ENCODE peak calls at places on chromosomes 6 and 20, in six cellular contexts. R is ovary, Y is neural progenitor cell, M is stomach, A is PC-3, K is cardiac muscle cell. S is an unnamed sample.

GRCh38 chr6:116764961-116765841 is at the start of gene FAM162B:
- DNase-seq in R (peak; percentile 29), Y (peak; percentile 73), M (no peak), A (no peak), K (peak; percentile 34), S (peak; percentile 74)

GRCh38 chr6:15058200-15059070 is 187.4 kb upstream of the JARID2 start:
- DNase-seq in R (no peak), Y (no peak), M (no peak), A (no peak), K (no peak), S (no peak)

GRCh38 chr6:46583081-46583480 is 69.5 kb downstream of the CYP39A1 start:
- DNase-seq in R (no peak), Y (no peak), M (no peak), A (no peak), K (no peak), S (no peak)

GRCh38 chr6:88141641-88142298 is 24.4 kb downstream of the CNR1 start:
- DNase-seq in R (no peak), Y (no peak), M (no peak), A (no peak), K (no peak), S (no peak)

GRCh38 chr6:79420054-79420453 is 117.2 kb downstream of the LCA5 start:
- DNase-seq in R (no peak), Y (no peak), M (no peak), A (no peak), K (no peak), S (no peak)

GRCh38 chr6:52500268-52501129 is 76.4 kb downstream of the TRAM2 start:
- DNase-seq in R (no peak), Y (no peak), M (no peak), A (no peak), K (no peak), S (peak; percentile 48)

GRCh38 chr6:408148-408547 is 16.6 kb downstream of the IRF4 start:
- DNase-seq in R (no peak), Y (no peak), M (no peak), A (no peak), K (no peak), S (no peak)

GRCh38 chr6:139290787-139291294 is 957 bp downstream of the TXLNB start:
- DNase-seq in R (peak; percentile 51), Y (no peak), M (no peak), A (no peak), K (peak; percentile 61), S (no peak)

GRCh38 chr20:57993738-57994431 is 234.6 kb downstream of the ANKRD60 start:
- DNase-seq in R (no peak), Y (no peak), M (no peak), A (peak; percentile 76), K (no peak), S (no peak)

GRCh38 chr20:31710423-31711250 is 12.0 kb downstream of the BCL2L1 start:
- DNase-seq in R (no peak), Y (no peak), M (peak; percentile 76), A (peak; percentile 47), K (no peak), S (peak; percentile 70)

GRCh38 chr20:25072226-25072811 is 9.6 kb downstream of the VSX1 start:
- DNase-seq in R (no peak), Y (no peak), M (no peak), A (peak; percentile 53), K (peak; percentile 30), S (no peak)

GRCh38 chr6:43627008-43627825 is 1.8 kb downstream of the GTPBP2 start:
- DNase-seq in R (peak; percentile 77), Y (no peak), M (peak; percentile 79), A (peak; percentile 97), K (peak; percentile 96), S (peak; percentile 90)

GRCh38 chr20:37385176-37385575 is 39.2 kb downstream of the SRC start:
- DNase-seq in R (no peak), Y (no peak), M (no peak), A (no peak), K (no peak), S (no peak)

GRCh38 chr6:116012471-116012949 is 48.2 kb downstream of the FRK start:
- DNase-seq in R (no peak), Y (no peak), M (peak; percentile 32), A (peak; percentile 23), K (peak; percentile 62), S (no peak)

GRCh38 chr6:133242761-133243590 is 1.8 kb downstream of the EYA4 start:
- DNase-seq in R (no peak), Y (peak; percentile 66), M (no peak), A (no peak), K (peak; percentile 2), S (peak; percentile 6)

GRCh38 chr20:46215913-46216707 is 92.2 kb downstream of the CDH22 start:
- DNase-seq in R (no peak), Y (peak; percentile 87), M (no peak), A (peak; percentile 65), K (peak; percentile 49), S (peak; percentile 55)

GRCh38 chr6:39599996-39600395 is 125.2 kb downstream of the KIF6 start:
- DNase-seq in R (no peak), Y (no peak), M (no peak), A (no peak), K (no peak), S (no peak)

DNA sequence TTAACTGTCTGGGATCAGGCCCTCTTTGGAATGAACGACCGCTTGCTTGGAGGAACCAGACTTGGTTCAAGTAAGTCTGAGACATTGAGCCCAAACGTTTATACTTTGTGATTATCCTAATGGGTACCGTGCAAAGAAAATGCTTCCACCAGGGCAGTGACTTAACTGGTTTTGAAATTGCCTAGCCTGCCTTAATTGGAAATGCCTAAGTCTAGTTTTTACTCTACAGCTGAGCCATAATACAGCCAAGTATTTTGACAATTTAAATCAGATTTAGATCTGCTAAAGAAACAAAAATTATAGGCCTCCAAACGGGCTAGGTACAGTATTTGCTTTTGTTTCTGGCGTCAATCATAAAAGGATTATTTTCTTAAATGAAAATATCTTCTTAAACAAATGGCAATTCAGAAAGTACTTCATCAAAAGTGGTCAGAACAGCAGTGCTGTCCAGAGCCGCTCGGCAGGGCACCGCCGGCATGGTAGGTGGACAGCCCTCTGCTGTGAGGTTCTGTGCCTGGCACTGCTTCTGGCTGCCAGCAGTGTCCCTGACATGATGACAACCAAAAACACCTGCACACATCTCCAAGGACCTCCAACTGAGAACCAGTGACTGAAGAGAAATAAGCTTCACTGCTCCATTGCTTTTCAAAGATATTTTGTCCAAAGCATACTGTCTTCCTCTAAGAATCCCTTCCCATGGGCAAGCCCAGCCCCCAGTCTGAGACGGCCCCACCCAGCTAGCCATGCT is 55.6 kb downstream of the EZR start:
- DNase-seq in R (no peak), Y (no peak), M (no peak), A (no peak), K (no peak), S (no peak)
- TF ChIP-seq CTCF in R (no peak), Y (no peak), M (no peak), A (no peak), K (no peak), S (no peak)

GRCh38 chr6:109461733-109462526 is 6.4 kb upstream of the MICAL1 start:
- DNase-seq in R (no peak), Y (no peak), M (no peak), A (peak; percentile 41), K (no peak), S (no peak)
- H3K27ac ChIP-seq in R (no peak overlapping the region), Y (no peak overlapping the region), M (no peak overlapping the region), A (no peak overlapping the region), K (no peak overlapping the region), S (no peak overlapping the region)

DNA sequence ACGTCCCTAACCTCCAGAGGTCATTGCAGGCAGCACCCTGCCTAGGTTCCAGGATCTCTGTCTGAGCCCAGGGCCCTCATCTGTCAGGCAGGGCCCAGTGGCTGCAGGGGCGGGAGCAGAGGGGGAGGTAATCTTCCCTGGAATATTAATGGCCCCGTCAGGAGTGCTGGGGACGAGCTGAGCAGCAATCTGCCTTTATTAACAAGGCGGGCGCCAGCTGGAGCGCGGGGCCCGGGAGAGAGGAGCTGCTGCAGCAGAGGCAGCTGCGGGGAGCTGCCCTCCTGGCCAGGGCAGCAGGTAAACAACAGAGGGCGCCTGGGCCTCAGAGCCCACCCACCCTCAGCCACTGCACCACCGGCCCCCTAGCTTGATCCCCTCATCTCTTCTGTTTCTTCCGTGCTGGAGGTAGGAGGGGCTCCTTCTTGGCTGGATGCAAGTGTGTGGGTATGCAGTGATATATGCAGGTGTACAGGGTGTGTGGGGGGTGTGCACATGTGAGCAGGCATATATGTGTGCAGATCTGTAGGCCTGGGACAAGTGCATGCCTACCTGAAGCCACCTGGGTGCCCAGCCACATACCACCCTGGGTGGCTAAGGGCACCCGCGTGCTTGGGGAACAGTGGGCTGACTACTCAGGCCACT is 131.8 kb upstream of the MLN start:
- DNase-seq in R (no peak), Y (peak; percentile 49), M (no peak), A (no peak), K (no peak), S (no peak)
- H3K27me3 ChIP-seq in R (no peaks in the 10 kb centered on the region), Y (no peaks in the 10 kb centered on the region), M (no peaks in the 10 kb centered on the region), A (peaks cover 85% of the 10 kb centered on the region), K (no peaks in the 10 kb centered on the region), S (peaks cover 59% of the 10 kb centered on the region)

GRCh38 chr6:6728169-6728941 is 139.8 kb downstream of the LY86 start:
- DNase-seq in R (no peak), Y (peak; percentile 50), M (no peak), A (no peak), K (no peak), S (no peak)
- TF ChIP-seq CTCF in R (no peak), Y (no peak), M (no peak), A (no peak), K (no peak), S (no peak)

GRCh38 chr20:41507851-41508250 is 110.3 kb downstream of the CHD6 start:
- DNase-seq in R (no peak), Y (no peak), M (no peak), A (no peak), K (no peak), S (no peak)
- H3K27ac ChIP-seq in R (no peak overlapping the region), Y (no peak overlapping the region), M (no peak overlapping the region), A (no peak overlapping the region), K (no peak overlapping the region), S (no peak overlapping the region)

GRCh38 chr6:89434954-89435353 is 2.0 kb downstream of the ANKRD6 start:
- DNase-seq in R (peak; percentile 23), Y (no peak), M (no peak), A (no peak), K (no peak), S (no peak)

GRCh38 chr6:89439014-89439413 is 6.1 kb downstream of the ANKRD6 start:
- DNase-seq in R (no peak), Y (no peak), M (no peak), A (no peak), K (no peak), S (no peak)

GRCh38 chr6:89440200-89440599 is 7.2 kb downstream of the ANKRD6 start:
- DNase-seq in R (no peak), Y (no peak), M (no peak), A (no peak), K (no peak), S (no peak)

GRCh38 chr6:89436226-89436625 is 3.3 kb downstream of the ANKRD6 start:
- DNase-seq in R (no peak), Y (no peak), M (no peak), A (no peak), K (peak; percentile 48), S (no peak)

GRCh38 chr6:89438248-89438647 is 5.3 kb downstream of the ANKRD6 start:
- DNase-seq in R (no peak), Y (no peak), M (no peak), A (no peak), K (no peak), S (no peak)
- H3K27me3 ChIP-seq in R (no peaks in the 10 kb centered on the region), Y (no peaks in the 10 kb centered on the region), M (no peaks in the 10 kb centered on the region), A (no peaks in the 10 kb centered on the region), K (no peaks in the 10 kb centered on the region), S (no peaks in the 10 kb centered on the region)